ENCODE peak calls at places on chromosomes 11 and 22, in four cellular contexts. One of them, this sample, is unnamed.

GRCh38 chr22:35959121-35959800 is 69.4 kb downstream of the RBFOX2 start:
- DNase-seq in neuronal stem cell: no peak
- DNase-seq in CD8-positive, alpha-beta memory T cell: no peak
- DNase-seq in aorta: no peak
- DNase-seq in this sample: no peak

GRCh38 chr11:69918938-69919650 is 99.9 kb upstream of the FGF3 start:
- DNase-seq in neuronal stem cell: peak; percentile 68
- DNase-seq in CD8-positive, alpha-beta memory T cell: peak; percentile 50
- DNase-seq in aorta: peak; percentile 88
- DNase-seq in this sample: peak; percentile 87

GRCh38 chr22:48866906-48867597 is 960.6 kb downstream of the BRD1 start:
- DNase-seq in neuronal stem cell: no peak
- DNase-seq in CD8-positive, alpha-beta memory T cell: no peak
- DNase-seq in aorta: no peak
- DNase-seq in this sample: peak; percentile 30

GRCh38 chr22:49934891-49935557 is 16.6 kb downstream of the CRELD2 start:
- DNase-seq in neuronal stem cell: no peak
- DNase-seq in CD8-positive, alpha-beta memory T cell: peak; percentile 69
- DNase-seq in aorta: peak; percentile 94
- DNase-seq in this sample: peak; percentile 93

GRCh38 chr11:46273511-46274205 is 3.8 kb upstream of the CREB3L1 start:
- DNase-seq in neuronal stem cell: no peak
- DNase-seq in CD8-positive, alpha-beta memory T cell: no peak
- DNase-seq in aorta: no peak
- DNase-seq in this sample: no peak

GRCh38 chr11:35146074-35146521 is 7.1 kb downstream of the CD44 start:
- DNase-seq in neuronal stem cell: no peak
- DNase-seq in CD8-positive, alpha-beta memory T cell: no peak
- DNase-seq in aorta: no peak
- DNase-seq in this sample: no peak

GRCh38 chr22:48088926-48089536 is 1326.6 kb downstream of the TBC1D22A start:
- DNase-seq in neuronal stem cell: no peak
- DNase-seq in CD8-positive, alpha-beta memory T cell: no peak
- DNase-seq in aorta: no peak
- DNase-seq in this sample: no peak

GRCh38 chr11:77019976-77020591 is 14.1 kb upstream of the B3GNT6 start:
- DNase-seq in neuronal stem cell: no peak
- DNase-seq in CD8-positive, alpha-beta memory T cell: no peak
- DNase-seq in aorta: no peak
- DNase-seq in this sample: no peak

GRCh38 chr11:7060828-7061227 is 28.0 kb upstream of the RBMXL2 start:
- DNase-seq in neuronal stem cell: no peak
- DNase-seq in CD8-positive, alpha-beta memory T cell: no peak
- DNase-seq in aorta: no peak
- DNase-seq in this sample: peak; percentile 15

GRCh38 chr11:61815790-61816735 is 740 bp downstream of the FADS1 start:
- DNase-seq in neuronal stem cell: peak; percentile 75
- DNase-seq in CD8-positive, alpha-beta memory T cell: peak; percentile 53
- DNase-seq in aorta: peak; percentile 87
- DNase-seq in this sample: peak; percentile 77

GRCh38 chr11:57467508-57468157 is 7.3 kb downstream of the RTN4RL2 start:
- DNase-seq in neuronal stem cell: no peak
- DNase-seq in CD8-positive, alpha-beta memory T cell: no peak
- DNase-seq in aorta: no peak
- DNase-seq in this sample: no peak

GRCh38 chr22:38104084-38104483 is 6.4 kb downstream of the BAIAP2L2 start:
- DNase-seq in neuronal stem cell: no peak
- DNase-seq in CD8-positive, alpha-beta memory T cell: no peak
- DNase-seq in aorta: peak; percentile 26
- DNase-seq in this sample: no peak

GRCh38 chr11:1003159-1003558 is 33.4 kb downstream of the MUC6 start:
- DNase-seq in neuronal stem cell: no peak
- DNase-seq in CD8-positive, alpha-beta memory T cell: no peak
- DNase-seq in aorta: no peak
- DNase-seq in this sample: peak; percentile 28

GRCh38 chr11:23233075-23233474 is 372.8 kb upstream of the CCDC179 start:
- DNase-seq in neuronal stem cell: no peak
- DNase-seq in CD8-positive, alpha-beta memory T cell: no peak
- DNase-seq in aorta: no peak
- DNase-seq in this sample: no peak

GRCh38 chr11:43489869-43490465 is 131.2 kb downstream of the TTC17 start:
- DNase-seq in neuronal stem cell: no peak
- DNase-seq in CD8-positive, alpha-beta memory T cell: no peak
- DNase-seq in aorta: no peak
- DNase-seq in this sample: no peak

GRCh38 chr22:42946551-42947198 is 68.3 kb downstream of the PACSIN2 start:
- DNase-seq in neuronal stem cell: no peak
- DNase-seq in CD8-positive, alpha-beta memory T cell: no peak
- DNase-seq in aorta: no peak
- DNase-seq in this sample: no peak
- H3K4me1 ChIP-seq in neuronal stem cell: peaks cover 41% of the 10 kb centered on the region
- H3K4me1 ChIP-seq in CD8-positive, alpha-beta memory T cell: peaks cover 38% of the 10 kb centered on the region
- H3K4me1 ChIP-seq in aorta: peaks cover 10% of the 10 kb centered on the region
- H3K4me1 ChIP-seq in this sample: peaks cover 36% of the 10 kb centered on the region

GRCh38 chr11:59273008-59273841 is 60.5 kb upstream of the MPEG1 start:
- DNase-seq in neuronal stem cell: no peak
- DNase-seq in CD8-positive, alpha-beta memory T cell: peak; percentile 7
- DNase-seq in aorta: no peak
- DNase-seq in this sample: no peak
- H3K4me3 ChIP-seq in neuronal stem cell: no peak overlapping the region
- H3K4me3 ChIP-seq in CD8-positive, alpha-beta memory T cell: no peak overlapping the region
- H3K4me3 ChIP-seq in aorta: no peak overlapping the region
- H3K4me3 ChIP-seq in this sample: no peak overlapping the region

DNA sequence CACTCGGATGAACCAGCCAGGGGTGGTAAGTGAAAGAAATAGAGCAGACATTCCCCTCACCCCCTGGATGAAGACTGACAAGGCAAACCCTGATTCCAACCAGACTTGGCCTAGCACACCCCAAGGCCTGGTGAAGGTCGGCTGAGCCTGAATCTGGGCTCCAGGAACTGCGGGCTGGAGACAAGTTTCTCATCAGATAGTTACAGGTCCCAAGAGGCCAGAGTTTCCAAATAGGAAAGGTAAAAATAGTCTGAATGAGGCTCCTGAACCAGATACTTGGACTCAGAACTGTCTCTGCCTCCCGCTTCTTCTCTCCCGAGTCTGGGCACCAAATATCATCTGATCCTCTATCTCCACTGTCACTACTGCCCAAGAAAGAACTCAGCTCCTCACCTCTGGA is 7.8 kb downstream of the ZMAT5 start:
- DNase-seq in neuronal stem cell: no peak
- DNase-seq in CD8-positive, alpha-beta memory T cell: no peak
- DNase-seq in aorta: no peak
- DNase-seq in this sample: no peak
- H3K27ac ChIP-seq in neuronal stem cell: no peak overlapping the region
- H3K27ac ChIP-seq in CD8-positive, alpha-beta memory T cell: no peak overlapping the region
- H3K27ac ChIP-seq in aorta: no peak overlapping the region
- H3K27ac ChIP-seq in this sample: no peak overlapping the region

DNA sequence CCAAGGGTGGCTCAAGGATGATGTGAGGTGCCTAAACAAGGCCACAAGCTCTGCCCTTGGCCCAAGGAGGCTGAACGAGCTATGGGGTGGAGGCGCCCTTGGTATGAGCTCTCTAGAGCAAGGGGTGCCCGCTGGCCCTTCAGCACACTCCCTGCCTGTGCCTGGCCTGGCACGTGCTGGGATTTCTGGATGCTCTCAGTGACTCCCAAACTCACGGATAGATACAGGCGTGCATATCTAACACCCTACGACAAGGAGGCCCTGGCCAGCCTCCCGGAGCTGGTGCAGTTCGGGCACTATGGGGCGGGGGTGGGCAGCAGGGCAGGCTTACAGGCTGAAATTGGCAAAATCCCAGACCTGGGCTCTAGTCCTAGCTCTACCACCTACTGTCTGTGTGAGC is 30.6 kb downstream of the SCUBE1 start:
- DNase-seq in neuronal stem cell: no peak
- DNase-seq in CD8-positive, alpha-beta memory T cell: no peak
- DNase-seq in aorta: no peak
- DNase-seq in this sample: no peak
- H3K4me1 ChIP-seq in neuronal stem cell: peaks cover 31% of the 10 kb centered on the region
- H3K4me1 ChIP-seq in CD8-positive, alpha-beta memory T cell: no peaks in the 10 kb centered on the region
- H3K4me1 ChIP-seq in aorta: no peaks in the 10 kb centered on the region
- H3K4me1 ChIP-seq in this sample: peaks cover 3% of the 10 kb centered on the region

GRCh38 chr22:41447435-41448188 is 1.0 kb upstream of the TOB2 start:
- DNase-seq in neuronal stem cell: peak; percentile 75
- DNase-seq in CD8-positive, alpha-beta memory T cell: peak; percentile 69
- DNase-seq in aorta: peak; percentile 82
- DNase-seq in this sample: peak; percentile 77

GRCh38 chr22:41446639-41447434 is at the start of gene TOB2:
- DNase-seq in neuronal stem cell: peak; percentile 95
- DNase-seq in CD8-positive, alpha-beta memory T cell: peak; percentile 96
- DNase-seq in aorta: peak; percentile 96
- DNase-seq in this sample: peak; percentile 97

GRCh38 chr22:41446057-41446501 is 522 bp downstream of the TOB2 start:
- DNase-seq in neuronal stem cell: peak; percentile 21
- DNase-seq in CD8-positive, alpha-beta memory T cell: no peak
- DNase-seq in aorta: peak; percentile 60
- DNase-seq in this sample: peak; percentile 79

GRCh38 chr22:41448189-41448808 is 1.7 kb upstream of the TOB2 start:
- DNase-seq in neuronal stem cell: peak; percentile 99
- DNase-seq in CD8-positive, alpha-beta memory T cell: peak; percentile 91
- DNase-seq in aorta: peak; percentile 97
- DNase-seq in this sample: peak; percentile 98

DNA sequence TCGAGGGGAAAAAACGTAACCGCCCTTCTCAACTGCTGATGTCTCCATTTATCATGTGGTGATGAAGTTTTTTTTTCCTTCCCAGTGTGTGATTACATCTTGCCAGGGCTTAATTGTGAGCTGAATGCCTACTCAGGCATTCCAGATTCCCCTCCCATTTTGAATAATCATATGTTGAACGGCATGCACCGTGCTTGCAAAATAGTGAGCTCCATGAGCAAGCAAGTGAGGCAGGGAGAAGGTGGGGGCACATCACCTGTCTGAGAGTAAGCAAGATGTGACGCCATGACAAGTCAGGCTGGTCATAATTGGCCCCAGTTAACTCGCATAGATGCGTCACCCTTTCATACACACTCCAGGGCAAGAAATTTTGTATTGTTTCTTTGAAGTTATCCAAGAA is 2.7 kb upstream of the TOB2 start:
- DNase-seq in neuronal stem cell: no peak
- DNase-seq in CD8-positive, alpha-beta memory T cell: no peak
- DNase-seq in aorta: peak; percentile 24
- DNase-seq in this sample: no peak
- H3K4me3 ChIP-seq in neuronal stem cell: no peak overlapping the region
- H3K4me3 ChIP-seq in CD8-positive, alpha-beta memory T cell: no peak overlapping the region
- H3K4me3 ChIP-seq in aorta: no peak overlapping the region
- H3K4me3 ChIP-seq in this sample: no peak overlapping the region